ENCODE peak calls at places on chromosomes 4 and X, in seven cellular contexts. J, S, B, K, Z, D and L are unnamed samples.
A peak's percentile ranks its signal among the peaks of the same experiment; 100 is the strongest.

GRCh38 chr4:26452565-26453531 is 37.4 kb downstream of the CCKAR start:
- DNase-seq in J (no peak), S (no peak), B (no peak), K (no peak), Z (no peak), D (no peak), L (no peak)

GRCh38 chr4:118826723-118827444 is 9.0 kb downstream of the SEC24D start:
- DNase-seq in J (no peak), S (no peak), B (no peak), K (no peak), Z (no peak), D (no peak), L (no peak)

GRCh38 chr4:156746111-156746510 is 225.5 kb downstream of the PDGFC start:
- DNase-seq in J (no peak), S (no peak), B (no peak), K (peak; percentile 24), Z (no peak), D (no peak), L (no peak)

GRCh38 chrX:21770631-21771321 is 12.9 kb upstream of the SMPX start:
- DNase-seq in J (no peak), S (no peak), B (no peak), K (no peak), Z (no peak), D (no peak), L (no peak)

GRCh38 chr4:61379406-61379805 is 179.3 kb downstream of the ADGRL3 start:
- DNase-seq in J (no peak), S (no peak), B (no peak), K (no peak), Z (no peak), D (no peak), L (no peak)

GRCh38 chr4:87410669-87411068 is 11.7 kb upstream of the NUDT9 start:
- DNase-seq in J (no peak), S (no peak), B (no peak), K (no peak), Z (no peak), D (no peak), L (no peak)

GRCh38 chr4:112853662-112854256 is 195.7 kb upstream of the ANK2 start:
- DNase-seq in J (peak; percentile 41), S (no peak), B (no peak), K (no peak), Z (no peak), D (no peak), L (no peak)

GRCh38 chr4:7196283-7196651 is 3.9 kb downstream of the SORCS2 start:
- DNase-seq in J (no peak), S (no peak), B (peak; percentile 32), K (no peak), Z (no peak), D (no peak), L (no peak)

GRCh38 chrX:51852096-51852495 is 41.3 kb upstream of the MAGED1 start:
- DNase-seq in J (no peak), S (no peak), B (no peak), K (no peak), Z (no peak), D (no peak), L (no peak)

GRCh38 chr4:174209296-174209695 is 74.2 kb downstream of the FBXO8 start:
- DNase-seq in J (no peak), S (no peak), B (no peak), K (no peak), Z (no peak), D (no peak), L (no peak)

GRCh38 chr4:174212061-174212460 is 71.4 kb downstream of the FBXO8 start:
- DNase-seq in J (no peak), S (no peak), B (no peak), K (no peak), Z (no peak), D (no peak), L (no peak)

GRCh38 chr4:174210952-174211490 is 72.4 kb downstream of the FBXO8 start:
- DNase-seq in J (no peak), S (no peak), B (no peak), K (no peak), Z (no peak), D (no peak), L (no peak)

GRCh38 chr4:174211611-174212044 is 71.8 kb downstream of the FBXO8 start:
- DNase-seq in J (no peak), S (no peak), B (no peak), K (no peak), Z (no peak), D (peak; percentile 18), L (no peak)

DNA sequence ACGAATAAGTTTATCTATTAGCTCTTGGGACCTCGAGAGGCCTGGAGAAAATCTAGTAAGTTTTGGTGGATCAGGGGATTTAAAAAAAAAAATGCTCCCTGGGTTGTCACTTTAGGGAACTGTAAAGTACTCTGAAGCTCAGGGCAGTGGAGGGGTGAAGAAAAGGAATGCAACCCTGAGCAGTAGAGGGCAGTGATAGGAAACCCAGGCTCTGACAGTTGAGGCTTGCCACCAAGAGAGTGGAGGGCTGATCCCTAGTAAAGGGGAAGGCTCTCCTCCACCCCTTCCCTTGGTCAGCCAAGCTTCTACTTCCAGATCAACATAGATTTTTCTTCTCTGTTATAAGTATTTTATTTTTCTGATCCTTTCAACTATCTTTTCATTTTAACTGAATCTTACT is 73.1 kb downstream of the FBXO8 start:
- DNase-seq in J (no peak), S (no peak), B (no peak), K (no peak), Z (no peak), D (no peak), L (no peak)
- TF ChIP-seq CTCF in J (no peak), S (no peak), B (no peak), K (no peak), Z (no peak), D (no peak), L (no peak)

DNA sequence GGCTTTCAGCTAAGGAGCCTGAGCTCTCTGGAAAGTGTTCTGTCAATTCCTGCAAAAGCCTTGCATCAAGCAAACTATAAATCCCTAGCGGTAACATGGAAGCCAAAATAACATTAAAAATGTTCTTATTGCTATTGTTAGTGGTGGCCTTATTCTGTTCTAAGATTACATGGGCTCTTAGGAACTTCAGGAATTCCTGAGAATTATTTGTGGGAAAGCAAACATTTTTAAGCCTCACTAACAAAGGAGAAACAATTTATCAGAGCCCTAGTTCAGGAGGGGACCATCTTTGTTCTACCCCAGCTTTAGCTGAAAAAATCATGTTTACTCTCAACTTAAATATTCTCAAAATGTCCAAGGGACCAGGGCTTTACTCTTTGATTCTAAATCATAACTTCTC is 119.6 kb downstream of the PAPSS1 start:
- DNase-seq in J (peak; percentile 54), S (no peak), B (no peak), K (no peak), Z (no peak), D (no peak), L (no peak)
- TF ChIP-seq CTCF in J (no peak), S (no peak), B (no peak), K (no peak), Z (no peak), D (no peak), L (no peak)

GRCh38 chr4:179307297-179308136 is 1865.3 kb upstream of the AGA start:
- DNase-seq in J (peak; percentile 10), S (no peak), B (no peak), K (no peak), Z (no peak), D (peak; percentile 35), L (no peak)
- TF ChIP-seq CTCF in J (peak; percentile 47), S (peak; percentile 21), B (no peak), K (no peak), Z (no peak), D (peak; percentile 85), L (peak; percentile 17)

DNA sequence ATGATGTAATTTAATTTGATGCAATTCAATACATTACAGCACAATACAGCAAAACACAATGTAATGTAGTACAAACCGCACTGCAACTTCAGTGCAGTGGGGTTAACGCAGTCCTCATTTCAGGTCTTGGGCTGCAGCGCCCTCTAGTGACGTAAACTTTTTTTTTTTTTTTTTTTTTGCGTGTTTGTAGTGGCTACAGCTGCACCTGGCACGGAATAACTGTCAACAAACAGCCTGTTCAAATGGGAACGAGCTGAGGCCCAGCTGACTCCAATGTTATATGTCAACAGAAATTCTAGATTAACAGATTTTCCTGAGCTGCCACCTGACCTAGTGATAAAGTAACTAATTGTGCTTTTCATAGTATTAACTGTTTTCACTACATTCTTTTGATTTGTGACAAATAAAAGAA is 33.5 kb upstream of the RASSF6 start:
- DNase-seq in J (peak; percentile 60), S (no peak), B (no peak), K (peak; percentile 39), Z (no peak), D (no peak), L (no peak)
- TF ChIP-seq CTCF in J (peak; percentile 36), S (peak; percentile 76), B (no peak), K (peak; percentile 71), Z (peak; percentile 58), D (peak; percentile 89), L (peak; percentile 49)

GRCh38 chr4:164748375-164748774 is 5.6 kb upstream of the SMIM31 start:
- DNase-seq in J (peak; percentile 42), S (no peak), B (no peak), K (no peak), Z (no peak), D (no peak), L (no peak)
- TF ChIP-seq CTCF in J (peak; percentile 30), S (peak; percentile 20), B (no peak), K (peak; percentile 63), Z (no peak), D (peak; percentile 73), L (peak; percentile 57)

DNA sequence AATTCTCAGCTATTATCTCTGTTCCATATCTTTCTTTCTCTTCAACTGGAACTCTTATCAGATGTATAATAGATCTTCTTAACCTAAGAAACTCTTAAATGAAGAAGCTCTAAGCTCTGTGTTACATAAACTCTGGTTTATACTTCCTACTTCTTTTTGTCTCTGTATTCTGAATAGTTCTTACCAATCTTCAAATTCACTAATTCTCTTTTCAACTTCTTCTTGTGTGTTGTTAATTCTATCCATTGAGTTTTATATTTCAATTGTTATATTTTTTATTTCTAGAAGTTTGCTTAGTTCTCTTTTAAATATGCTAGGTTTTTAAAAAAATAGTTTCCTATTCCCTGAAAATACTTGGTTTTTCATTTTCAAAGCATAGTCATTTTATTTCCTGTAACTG is 13.2 kb upstream of the MMAA start:
- DNase-seq in J (no peak), S (no peak), B (no peak), K (no peak), Z (no peak), D (no peak), L (no peak)
- TF ChIP-seq CTCF in J (no peak), S (no peak), B (no peak), K (no peak), Z (no peak), D (no peak), L (no peak)

GRCh38 chr4:73870778-73871177 is 1.6 kb downstream of the CXCL1 start:
- DNase-seq in J (peak; percentile 47), S (no peak), B (no peak), K (no peak), Z (no peak), D (no peak), L (no peak)
- TF ChIP-seq CTCF in J (no peak), S (no peak), B (no peak), K (no peak), Z (no peak), D (no peak), L (no peak)